ENCODE peak calls at places on chromosomes 11 and 22, in five cellular contexts. One of them, this sample, is unnamed. For H3K4me1, the result is how much of the 10 kb centered on the place peaks cover.

GRCh38 chr11:103024086-103024485 is 67.9 kb downstream of the DCUN1D5 start:
- DNase-seq in A549: no peak
- DNase-seq in esophagus squamous epithelium: no peak
- DNase-seq in foreskin keratinocyte: no peak
- DNase-seq in prostate gland: no peak
- DNase-seq in this sample: no peak

GRCh38 chr11:34614334-34615113 is 6.4 kb upstream of the EHF start:
- DNase-seq in A549: no peak
- DNase-seq in esophagus squamous epithelium: no peak
- DNase-seq in foreskin keratinocyte: no peak
- DNase-seq in prostate gland: no peak
- DNase-seq in this sample: no peak

GRCh38 chr11:124865902-124866851 is 945 bp downstream of the ROBO3 start:
- DNase-seq in A549: no peak
- DNase-seq in esophagus squamous epithelium: no peak
- DNase-seq in foreskin keratinocyte: peak
- DNase-seq in prostate gland: no peak
- DNase-seq in this sample: no peak

GRCh38 chr11:126747315-126747714 is 253.3 kb downstream of the KIRREL3 start:
- DNase-seq in A549: no peak
- DNase-seq in esophagus squamous epithelium: no peak
- DNase-seq in foreskin keratinocyte: no peak
- DNase-seq in prostate gland: no peak
- DNase-seq in this sample: no peak

GRCh38 chr11:73852049-73852448 is 24.6 kb downstream of the COA4 start:
- DNase-seq in A549: no peak
- DNase-seq in esophagus squamous epithelium: no peak
- DNase-seq in foreskin keratinocyte: no peak
- DNase-seq in prostate gland: no peak
- DNase-seq in this sample: no peak

GRCh38 chr11:75532200-75532972 is 6.6 kb upstream of the GDPD5 start:
- DNase-seq in A549: peak
- DNase-seq in esophagus squamous epithelium: no peak
- DNase-seq in foreskin keratinocyte: no peak
- DNase-seq in prostate gland: peak
- DNase-seq in this sample: peak

GRCh38 chr22:40051322-40051721 is 56.6 kb downstream of the FAM83F start:
- DNase-seq in A549: no peak
- DNase-seq in esophagus squamous epithelium: no peak
- DNase-seq in foreskin keratinocyte: no peak
- DNase-seq in prostate gland: no peak
- DNase-seq in this sample: peak

GRCh38 chr11:66729447-66729846 is 431 bp upstream of the SPTBN2 start:
- DNase-seq in A549: no peak
- DNase-seq in esophagus squamous epithelium: no peak
- DNase-seq in foreskin keratinocyte: no peak
- DNase-seq in prostate gland: no peak
- DNase-seq in this sample: no peak

GRCh38 chr11:120180571-120181445 is 30.0 kb upstream of the OAF start:
- DNase-seq in A549: no peak
- DNase-seq in esophagus squamous epithelium: no peak
- DNase-seq in foreskin keratinocyte: peak
- DNase-seq in prostate gland: no peak
- DNase-seq in this sample: no peak

GRCh38 chr11:44566559-44566949 is 1.1 kb downstream of the CD82 start:
- DNase-seq in A549: no peak
- DNase-seq in esophagus squamous epithelium: no peak
- DNase-seq in foreskin keratinocyte: no peak
- DNase-seq in prostate gland: no peak
- DNase-seq in this sample: peak
- H3K4me1 ChIP-seq in A549: under half
- H3K4me1 ChIP-seq in esophagus squamous epithelium: half or more
- H3K4me1 ChIP-seq in foreskin keratinocyte: under half
- H3K4me1 ChIP-seq in prostate gland: under half
- H3K4me1 ChIP-seq in this sample: half or more

GRCh38 chr11:61512435-61512834 is 3.9 kb downstream of the LRRC10B start:
- DNase-seq in A549: no peak
- DNase-seq in esophagus squamous epithelium: no peak
- DNase-seq in foreskin keratinocyte: no peak
- DNase-seq in prostate gland: no peak
- DNase-seq in this sample: no peak

GRCh38 chr11:61509058-61510029 is 795 bp downstream of the LRRC10B start:
- DNase-seq in A549: peak
- DNase-seq in esophagus squamous epithelium: no peak
- DNase-seq in foreskin keratinocyte: peak
- DNase-seq in prostate gland: peak
- DNase-seq in this sample: peak

GRCh38 chr11:61511383-61511782 is 2.8 kb downstream of the LRRC10B start:
- DNase-seq in A549: no peak
- DNase-seq in esophagus squamous epithelium: no peak
- DNase-seq in foreskin keratinocyte: no peak
- DNase-seq in prostate gland: no peak
- DNase-seq in this sample: no peak

GRCh38 chr11:61510980-61511373 is 2.4 kb downstream of the LRRC10B start:
- DNase-seq in A549: no peak
- DNase-seq in esophagus squamous epithelium: no peak
- DNase-seq in foreskin keratinocyte: no peak
- DNase-seq in prostate gland: no peak
- DNase-seq in this sample: no peak

DNA sequence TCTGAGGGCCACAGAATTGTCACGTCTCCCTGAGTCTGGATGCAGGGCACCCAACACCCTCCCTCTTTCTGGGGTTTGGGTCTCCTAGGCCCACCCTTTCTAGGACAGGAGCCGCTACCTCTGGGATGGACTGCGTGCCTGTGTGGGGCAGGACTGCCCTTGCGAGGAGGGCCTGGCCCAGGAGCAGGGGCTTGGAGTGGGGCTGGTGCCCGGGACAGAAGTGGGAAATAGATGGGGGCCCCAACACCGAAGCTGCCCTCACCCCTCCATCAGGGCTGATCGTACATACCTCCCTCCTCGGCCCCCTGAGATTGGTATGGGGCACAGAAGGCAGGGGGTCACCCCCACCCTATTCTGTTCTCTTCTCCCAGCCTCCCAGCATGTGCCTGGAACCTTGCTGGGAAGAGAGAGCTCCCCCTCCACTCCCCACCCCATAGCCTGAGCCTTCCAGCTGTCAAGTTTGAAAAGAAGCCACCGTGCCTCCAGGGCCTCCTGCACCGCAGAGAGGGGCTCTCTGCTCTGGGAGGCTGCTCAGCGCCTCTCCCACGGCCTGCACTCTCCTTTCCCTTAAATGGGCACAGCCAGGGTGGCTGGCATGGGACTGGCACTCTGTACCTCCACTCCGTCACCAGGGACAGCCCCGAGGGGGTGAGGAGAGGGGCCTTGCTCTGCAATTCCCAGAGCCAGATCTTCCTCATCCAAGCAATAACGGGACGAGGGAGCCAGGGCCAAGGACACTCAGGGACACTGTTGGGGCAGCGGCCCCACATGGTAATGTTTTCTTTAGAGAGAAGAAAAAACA is 1.8 kb downstream of the LRRC10B start:
- DNase-seq in A549: no peak
- DNase-seq in esophagus squamous epithelium: no peak
- DNase-seq in foreskin keratinocyte: no peak
- DNase-seq in prostate gland: no peak
- DNase-seq in this sample: peak
- H3K4me1 ChIP-seq in A549: under half
- H3K4me1 ChIP-seq in esophagus squamous epithelium: under half
- H3K4me1 ChIP-seq in foreskin keratinocyte: under half
- H3K4me1 ChIP-seq in prostate gland: under half
- H3K4me1 ChIP-seq in this sample: half or more

DNA sequence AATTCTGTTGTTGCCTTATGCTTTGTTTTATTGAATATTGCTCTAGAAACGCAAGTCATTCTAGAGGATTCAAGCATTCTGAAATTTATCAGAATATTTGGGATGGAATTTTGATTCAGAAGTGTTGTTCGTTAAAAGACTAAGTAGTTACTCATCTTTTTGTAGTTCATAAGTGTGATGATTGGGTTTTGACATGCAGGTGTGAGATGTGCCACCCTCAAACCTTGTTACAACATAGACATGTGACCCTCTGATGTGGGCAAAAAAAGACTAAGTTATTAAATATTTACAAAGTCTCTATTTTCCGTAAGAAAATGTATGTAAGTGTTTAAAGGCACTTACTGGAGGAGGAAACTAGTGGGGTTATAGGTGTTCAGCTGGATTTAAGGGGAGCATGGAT is 8.9 kb downstream of the YWHAH start:
- DNase-seq in A549: no peak
- DNase-seq in esophagus squamous epithelium: no peak
- DNase-seq in foreskin keratinocyte: no peak
- DNase-seq in prostate gland: no peak
- DNase-seq in this sample: no peak
- H3K4me1 ChIP-seq in A549: under half
- H3K4me1 ChIP-seq in esophagus squamous epithelium: under half
- H3K4me1 ChIP-seq in foreskin keratinocyte: under half
- H3K4me1 ChIP-seq in prostate gland: under half
- H3K4me1 ChIP-seq in this sample: under half

DNA sequence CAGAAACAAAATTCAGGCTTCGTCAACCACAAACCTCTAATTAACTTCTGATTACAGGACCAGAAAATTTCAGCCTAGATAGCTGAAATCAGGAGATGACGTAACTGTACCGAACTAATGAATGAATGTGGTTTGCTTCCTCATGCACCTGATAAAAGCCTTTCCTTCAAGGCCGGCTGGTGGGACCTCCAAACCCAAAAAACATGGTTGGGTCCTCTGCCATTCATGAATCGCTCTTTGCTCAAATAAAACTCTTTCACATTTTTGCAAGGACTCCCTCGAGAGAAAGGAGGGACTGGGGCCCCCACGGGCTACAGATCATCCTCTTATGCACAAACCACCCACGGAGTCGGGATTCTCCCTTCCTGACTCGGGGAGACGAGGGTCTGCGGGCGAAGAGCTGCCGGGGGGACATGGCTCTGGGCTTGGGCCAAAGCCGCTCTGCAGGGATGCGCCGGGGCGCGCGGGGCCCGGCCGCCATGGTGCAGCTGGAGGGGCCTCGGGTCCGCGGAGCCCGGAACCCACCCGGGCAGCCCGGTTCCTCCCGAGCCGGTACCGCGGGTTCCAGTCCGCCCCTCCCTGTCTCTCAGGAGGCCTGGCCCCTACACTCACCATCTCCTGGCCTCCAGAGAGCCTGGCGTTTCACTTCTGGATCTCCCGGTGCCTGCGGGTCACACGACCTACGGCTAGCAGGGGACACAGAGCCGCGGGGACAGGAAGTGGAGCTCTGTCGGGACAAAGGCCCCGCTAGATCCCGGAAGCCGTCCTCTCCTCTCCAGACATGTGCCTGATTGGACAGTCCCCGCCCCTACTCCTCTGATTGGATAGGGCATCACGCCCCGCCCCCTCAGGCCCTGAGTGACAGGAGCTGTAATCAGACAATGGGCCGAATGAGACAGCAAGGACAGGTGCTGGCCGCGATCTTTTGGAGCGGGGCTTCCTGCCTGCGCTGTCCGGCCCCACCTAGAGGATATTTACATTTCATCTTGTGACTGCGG is at the start of gene ZNF195:
- DNase-seq in A549: peak
- DNase-seq in esophagus squamous epithelium: peak
- DNase-seq in foreskin keratinocyte: peak
- DNase-seq in prostate gland: peak
- DNase-seq in this sample: peak
- H3K4me1 ChIP-seq in A549: under half
- H3K4me1 ChIP-seq in esophagus squamous epithelium: under half
- H3K4me1 ChIP-seq in foreskin keratinocyte: under half
- H3K4me1 ChIP-seq in prostate gland: under half
- H3K4me1 ChIP-seq in this sample: under half

GRCh38 chr11:14314127-14314526 is 44.9 kb downstream of the RRAS2 start:
- DNase-seq in A549: no peak
- DNase-seq in esophagus squamous epithelium: no peak
- DNase-seq in foreskin keratinocyte: no peak
- DNase-seq in prostate gland: no peak
- DNase-seq in this sample: no peak
- H3K4me1 ChIP-seq in A549: under half
- H3K4me1 ChIP-seq in esophagus squamous epithelium: under half
- H3K4me1 ChIP-seq in foreskin keratinocyte: under half
- H3K4me1 ChIP-seq in prostate gland: under half
- H3K4me1 ChIP-seq in this sample: under half

DNA sequence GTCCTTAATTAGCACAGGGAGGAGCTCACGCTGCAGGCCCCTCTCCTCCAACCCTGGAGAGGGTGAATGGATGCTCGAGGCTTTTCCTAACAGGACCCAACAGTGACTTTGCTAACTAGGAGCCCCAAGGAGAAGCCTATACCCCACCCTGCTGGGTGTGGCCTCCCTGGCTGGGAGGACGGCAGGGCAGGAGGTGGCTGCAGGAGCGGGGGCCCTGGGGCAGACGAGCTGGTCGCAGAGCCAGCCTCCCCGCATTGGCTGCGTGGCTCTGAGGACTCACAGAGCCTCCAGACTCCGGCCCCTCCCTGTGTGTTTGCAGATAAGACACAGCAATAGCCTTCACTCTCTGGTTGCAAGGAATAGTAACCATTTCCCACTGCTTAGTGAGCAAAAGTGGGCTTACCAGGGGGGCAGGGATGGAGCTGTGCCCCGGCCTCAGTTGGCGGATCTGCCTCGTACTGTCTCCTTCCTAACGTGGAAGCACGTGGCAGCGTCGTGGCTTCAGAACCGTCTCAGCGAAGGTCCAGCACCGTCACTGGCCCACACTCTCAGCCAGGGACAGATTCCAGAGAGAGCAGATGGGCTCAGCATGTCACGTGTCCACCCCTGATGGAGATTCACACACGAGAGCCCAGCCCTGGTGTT is 1087.5 kb downstream of the BRD1 start:
- DNase-seq in A549: no peak
- DNase-seq in esophagus squamous epithelium: no peak
- DNase-seq in foreskin keratinocyte: no peak
- DNase-seq in prostate gland: no peak
- DNase-seq in this sample: no peak
- H3K4me1 ChIP-seq in A549: under half
- H3K4me1 ChIP-seq in esophagus squamous epithelium: under half
- H3K4me1 ChIP-seq in foreskin keratinocyte: under half
- H3K4me1 ChIP-seq in prostate gland: under half
- H3K4me1 ChIP-seq in this sample: under half

DNA sequence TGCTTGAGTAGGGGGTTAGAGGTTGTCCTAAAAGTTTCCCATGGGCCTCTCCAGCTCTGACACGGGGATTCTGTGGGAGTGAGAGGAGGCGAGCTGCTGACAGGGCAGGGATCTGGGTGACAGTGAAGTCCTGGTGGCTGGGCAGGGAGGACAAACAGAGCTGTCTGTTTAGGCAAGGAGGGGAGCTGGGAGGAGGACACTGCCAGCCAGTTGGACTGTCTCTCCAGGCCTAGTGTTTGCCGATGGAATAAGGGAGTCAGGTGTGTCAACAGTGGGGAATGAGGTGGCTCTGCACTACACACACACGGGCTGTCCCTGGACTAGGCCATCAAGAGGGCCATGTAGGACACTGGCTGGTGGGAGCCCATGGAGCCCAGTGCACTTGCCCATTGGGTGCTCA is 20.6 kb upstream of the SYT7 start:
- DNase-seq in A549: no peak
- DNase-seq in esophagus squamous epithelium: no peak
- DNase-seq in foreskin keratinocyte: no peak
- DNase-seq in prostate gland: peak
- DNase-seq in this sample: no peak
- H3K4me1 ChIP-seq in A549: under half
- H3K4me1 ChIP-seq in esophagus squamous epithelium: under half
- H3K4me1 ChIP-seq in foreskin keratinocyte: under half
- H3K4me1 ChIP-seq in prostate gland: under half
- H3K4me1 ChIP-seq in this sample: under half